ENCODE peak calls at places on chromosomes 11 and 22, in ten cellular contexts. F is HFF-Myc, O is GM12865, Y is epithelial cell of esophagus, L is omental fat pad, W is stomach, V is Calu3, X is fibroblast of lung, B is IMR-90, H is heart right ventricle. Z is an unnamed sample.

GRCh38 chr22:27773236-27773550 is 28.4 kb downstream of the MN1 start:
- DNase-seq in F (no peak), O (no peak), Y (no peak), L (no peak), W (no peak), V (no peak), X (no peak), B (no peak), H (no peak), Z (no peak)

GRCh38 chr11:113496026-113496651 is 20.9 kb upstream of the DRD2 start:
- DNase-seq in F (no peak), O (no peak), Y (no peak), L (no peak), W (no peak), V (no peak), X (no peak), B (no peak), H (no peak), Z (no peak)

GRCh38 chr11:72576661-72577060 is 97.6 kb downstream of the PDE2A start:
- DNase-seq in F (no peak), O (no peak), Y (no peak), L (no peak), W (no peak), V (no peak), X (no peak), B (no peak), H (no peak), Z (no peak)

GRCh38 chr11:61447601-61448551 is 18.0 kb downstream of the SDHAF2 start:
- DNase-seq in F (no peak), O (no peak), Y (no peak), L (no peak), W (no peak), V (no peak), X (no peak), B (peak; percentile 50), H (peak; percentile 32), Z (no peak)

GRCh38 chr11:64654439-64654838 is 63.4 kb downstream of the SLC22A12 start:
- DNase-seq in F (no peak), O (no peak), Y (no peak), L (no peak), W (no peak), V (no peak), X (no peak), B (no peak), H (no peak), Z (no peak)

GRCh38 chr11:57426439-57426753 is 525 bp downstream of the SLC43A3 start:
- DNase-seq in F (no peak), O (peak; percentile 59), Y (peak; percentile 54), L (no peak), W (no peak), V (no peak), X (no peak), B (no peak), H (no peak), Z (no peak)

GRCh38 chr11:43852057-43852636 is 28.5 kb upstream of the ALKBH3 start:
- DNase-seq in F (peak; percentile 57), O (peak; percentile 76), Y (peak; percentile 79), L (peak; percentile 70), W (peak; percentile 62), V (peak; percentile 62), X (peak; percentile 90), B (peak; percentile 88), H (peak; percentile 46), Z (peak; percentile 75)

GRCh38 chr22:28978158-28978557 is 83.5 kb downstream of the C22orf31 start:
- DNase-seq in F (no peak), O (no peak), Y (peak; percentile 70), L (peak; percentile 38), W (no peak), V (peak; percentile 41), X (no peak), B (peak; percentile 54), H (peak; percentile 18), Z (no peak)

GRCh38 chr22:31394326-31394725 is 5.1 kb upstream of the DRG1 start:
- DNase-seq in F (no peak), O (no peak), Y (no peak), L (no peak), W (no peak), V (no peak), X (no peak), B (peak; percentile 57), H (no peak), Z (no peak)

GRCh38 chr11:112050721-112051120 is 23.1 kb downstream of the PIH1D2 start:
- DNase-seq in F (no peak), O (peak; percentile 36), Y (no peak), L (no peak), W (no peak), V (no peak), X (no peak), B (no peak), H (no peak), Z (peak; percentile 41)

GRCh38 chr11:113106507-113106906 is 145.3 kb downstream of the NCAM1 start:
- DNase-seq in F (peak; percentile 20), O (no peak), Y (no peak), L (no peak), W (no peak), V (no peak), X (peak; percentile 11), B (peak; percentile 5), H (no peak), Z (no peak)

GRCh38 chr22:32804823-32805585 is 3.5 kb downstream of the TIMP3 start:
- DNase-seq in F (no peak), O (no peak), Y (no peak), L (no peak), W (no peak), V (no peak), X (peak; percentile 54), B (no peak), H (no peak), Z (no peak)

GRCh38 chr11:73095613-73096012 is 46.5 kb downstream of the FCHSD2 start:
- DNase-seq in F (no peak), O (no peak), Y (no peak), L (no peak), W (no peak), V (no peak), X (peak; percentile 15), B (no peak), H (peak; percentile 22), Z (no peak)

GRCh38 chr22:23183107-23183698 is 2.9 kb downstream of the BCR start:
- DNase-seq in F (no peak), O (no peak), Y (peak; percentile 63), L (no peak), W (peak; percentile 70), V (peak; percentile 66), X (peak; percentile 59), B (peak; percentile 66), H (peak; percentile 46), Z (no peak)

GRCh38 chr11:12170984-12171383 is 60.6 kb downstream of the MICAL2 start:
- DNase-seq in F (no peak), O (no peak), Y (no peak), L (no peak), W (no peak), V (no peak), X (peak; percentile 83), B (peak; percentile 49), H (peak; percentile 38), Z (no peak)

GRCh38 chr11:102798012-102798746 is at the start of gene MMP1:
- DNase-seq in F (no peak), O (no peak), Y (peak; percentile 94), L (no peak), W (no peak), V (no peak), X (peak; percentile 72), B (peak; percentile 90), H (no peak), Z (no peak)

GRCh38 chr11:24781288-24781687 is 284.4 kb downstream of the LUZP2 start:
- DNase-seq in F (no peak), O (no peak), Y (peak; percentile 4), L (no peak), W (no peak), V (no peak), X (no peak), B (no peak), H (no peak), Z (no peak)
- TF ChIP-seq CTCF in F (no peak), O (no peak), Y (no peak), L (no peak), W (no peak), V (no peak), X (peak; percentile 14), B (no peak), H (no peak), Z (no peak)

DNA sequence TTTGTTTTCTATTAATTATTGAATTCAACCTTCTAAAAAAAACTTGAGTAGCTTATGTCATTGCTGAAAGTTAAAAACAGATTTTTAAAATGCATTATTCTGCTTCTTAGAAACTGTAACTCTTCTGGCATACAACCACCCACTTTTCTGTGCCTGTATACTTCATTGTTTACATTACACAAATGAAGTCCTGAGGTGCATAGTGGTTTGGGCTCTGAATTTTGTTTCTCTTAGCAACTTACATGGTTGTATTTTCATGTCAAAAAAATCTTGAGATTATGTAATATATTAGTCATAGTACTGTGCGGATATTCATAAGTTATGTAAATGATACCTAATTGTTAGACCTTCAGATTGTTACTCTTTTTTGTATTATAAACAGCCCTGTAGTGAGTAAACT is 12.2 kb downstream of the SC5D start:
- DNase-seq in F (no peak), O (no peak), Y (no peak), L (no peak), W (no peak), V (no peak), X (no peak), B (peak; percentile 45), H (no peak), Z (no peak)
- TF ChIP-seq CTCF in F (no peak), O (no peak), Y (no peak), L (no peak), W (no peak), V (no peak), X (no peak), B (no peak), H (no peak), Z (no peak)

GRCh38 chr22:38705235-38706100 is at the start of gene GTPBP1:
- DNase-seq in F (peak; percentile 100), O (peak; percentile 100), Y (peak; percentile 100), L (peak; percentile 96), W (peak; percentile 98), V (peak; percentile 97), X (peak; percentile 100), B (peak; percentile 100), H (peak; percentile 100), Z (peak; percentile 96)
- TF ChIP-seq CTCF in F (no peak), O (no peak), Y (peak; percentile 21), L (no peak), W (no peak), V (no peak), X (peak; percentile 13), B (peak; percentile 13), H (no peak), Z (no peak)

DNA sequence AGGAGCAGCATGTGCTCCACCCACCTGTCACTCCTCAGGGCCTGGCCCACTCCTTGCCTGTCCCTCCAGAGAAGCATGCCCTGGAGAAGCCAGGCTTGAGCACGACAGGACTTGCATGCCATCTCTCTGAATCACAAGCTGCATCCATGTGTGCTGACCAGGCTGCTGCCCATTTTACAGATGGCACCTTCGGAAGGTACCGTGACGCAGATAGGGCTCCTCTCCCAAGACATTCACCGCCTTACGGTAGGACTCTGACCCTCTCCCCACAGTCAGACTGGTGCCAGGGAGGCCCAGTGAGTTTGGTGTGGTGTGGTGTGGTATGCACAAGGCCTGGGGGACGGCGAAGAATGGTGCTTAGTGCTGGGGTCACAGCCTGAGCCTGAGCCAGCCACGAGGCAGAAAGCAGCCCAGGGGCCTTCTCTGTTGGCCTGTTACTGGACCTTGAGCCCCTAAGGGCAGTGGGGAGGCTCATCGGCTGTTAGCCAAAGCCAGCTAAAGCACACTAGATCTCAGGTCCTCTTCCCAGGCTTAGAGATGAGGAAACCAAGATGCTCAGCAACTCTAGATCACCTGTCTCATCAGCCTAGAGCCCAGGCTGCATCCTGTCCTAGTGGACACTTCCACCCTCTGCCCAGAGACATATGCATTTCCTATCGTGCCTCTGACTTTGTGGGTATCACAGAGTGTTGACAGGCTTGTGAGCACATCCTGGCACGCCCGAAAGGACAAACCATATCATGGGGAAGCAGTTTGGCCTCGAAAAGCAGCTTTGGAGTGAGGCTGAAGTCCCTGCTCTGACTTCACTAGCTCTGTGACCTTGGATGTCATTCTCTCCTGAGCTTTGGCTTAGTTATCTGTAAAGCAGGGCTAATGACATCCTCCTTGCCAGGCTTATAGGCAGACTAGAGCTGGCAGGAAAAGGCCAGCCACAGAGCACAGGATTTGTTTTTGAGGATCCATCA is 17.8 kb downstream of the CYB5R2 start:
- DNase-seq in F (no peak), O (no peak), Y (no peak), L (no peak), W (no peak), V (no peak), X (no peak), B (no peak), H (no peak), Z (no peak)
- TF ChIP-seq CTCF in F (no peak), O (no peak), Y (no peak), L (no peak), W (no peak), V (no peak), X (no peak), B (no peak), H (no peak), Z (no peak)